ENCODE peak calls at places on chromosomes 1 and 21, in eight cellular contexts. Z is GM23338, Y is osteoblast, B is iPS DF 6.9, O is spleen, E is PC-9, V is lower lobe of right lung, R is endodermal cell. K is an unnamed sample. For H3K27me3, the result is how much of the 10 kb centered on the place peaks cover.

GRCh38 chr21:28445081-28445830 is 547.4 kb downstream of the LTN1 start:
- DNase-seq in Z (no peak), Y (no peak), B (no peak), O (no peak), E (no peak), V (no peak), R (no peak), K (no peak)

GRCh38 chr1:26945138-26945537 is 15.1 kb downstream of the KDF1 start:
- DNase-seq in Z (no peak), Y (no peak), B (no peak), O (peak), E (no peak), V (no peak), R (no peak), K (no peak)

GRCh38 chr1:169086603-169087455 is 19.7 kb upstream of the ATP1B1 start:
- DNase-seq in Z (no peak), Y (no peak), B (no peak), O (no peak), E (peak), V (no peak), R (no peak), K (no peak)

GRCh38 chr1:37892151-37893047 is 33.0 kb upstream of the MTF1 start:
- DNase-seq in Z (no peak), Y (peak), B (no peak), O (no peak), E (no peak), V (no peak), R (no peak), K (no peak)

GRCh38 chr21:38950388-38951094 is 144.8 kb downstream of the ETS2 start:
- DNase-seq in Z (no peak), Y (no peak), B (no peak), O (no peak), E (no peak), V (no peak), R (no peak), K (no peak)

GRCh38 chr1:25729774-25730173 is 70.2 kb upstream of the SELENON start:
- DNase-seq in Z (no peak), Y (no peak), B (no peak), O (no peak), E (no peak), V (no peak), R (no peak), K (peak)

GRCh38 chr1:178192686-178193085 is 98.8 kb downstream of the RASAL2 start:
- DNase-seq in Z (no peak), Y (peak), B (no peak), O (no peak), E (peak), V (no peak), R (no peak), K (no peak)

GRCh38 chr1:16984717-16985116 is 4.3 kb upstream of the MFAP2 start:
- DNase-seq in Z (no peak), Y (peak), B (no peak), O (no peak), E (peak), V (peak), R (no peak), K (peak)

GRCh38 chr1:44609412-44609767 is 64.9 kb downstream of the TMEM53 start:
- DNase-seq in Z (peak), Y (peak), B (no peak), O (no peak), E (no peak), V (no peak), R (peak), K (peak)

GRCh38 chr1:31773861-31774260 is 9.7 kb upstream of the ADGRB2 start:
- DNase-seq in Z (no peak), Y (no peak), B (no peak), O (no peak), E (no peak), V (no peak), R (no peak), K (no peak)

GRCh38 chr21:46559291-46559983 is 45.4 kb downstream of the S100B start:
- DNase-seq in Z (no peak), Y (peak), B (no peak), O (no peak), E (no peak), V (no peak), R (no peak), K (peak)

GRCh38 chr1:20602851-20603450 is 14.1 kb downstream of the CDA start:
- DNase-seq in Z (no peak), Y (no peak), B (no peak), O (no peak), E (peak), V (no peak), R (no peak), K (no peak)

GRCh38 chr1:238647877-238648276 is 738.5 kb upstream of the CHRM3 start:
- DNase-seq in Z (peak), Y (peak), B (peak), O (no peak), E (peak), V (no peak), R (peak), K (peak)

GRCh38 chr1:227546055-227546454 is 17.3 kb upstream of the ZNF678 start:
- DNase-seq in Z (no peak), Y (no peak), B (no peak), O (peak), E (no peak), V (no peak), R (peak), K (no peak)

GRCh38 chr1:16019580-16020277 is 1.9 kb upstream of the HSPB7 start:
- DNase-seq in Z (no peak), Y (peak), B (no peak), O (no peak), E (no peak), V (no peak), R (no peak), K (peak)

GRCh38 chr21:41832230-41833137 is 46.7 kb downstream of the PRDM15 start:
- DNase-seq in Z (no peak), Y (no peak), B (no peak), O (peak), E (no peak), V (no peak), R (no peak), K (peak)

GRCh38 chr21:38254970-38255369 is 1.8 kb upstream of the KCNJ15 start:
- DNase-seq in Z (no peak), Y (no peak), B (no peak), O (no peak), E (no peak), V (no peak), R (no peak), K (no peak)

GRCh38 chr1:79839882-79840281 is 833.4 kb upstream of the ADGRL4 start:
- DNase-seq in Z (no peak), Y (no peak), B (no peak), O (no peak), E (no peak), V (no peak), R (no peak), K (no peak)

GRCh38 chr1:63454269-63454668 is 68.8 kb downstream of the ITGB3BP start:
- DNase-seq in Z (peak), Y (no peak), B (no peak), O (no peak), E (no peak), V (no peak), R (no peak), K (no peak)

GRCh38 chr1:9874959-9875635 is 35.0 kb downstream of the CTNNBIP1 start:
- DNase-seq in Z (peak), Y (peak), B (peak), O (peak), E (peak), V (peak), R (peak), K (peak)

GRCh38 chr1:203668401-203668800 is 41.8 kb downstream of the ATP2B4 start:
- DNase-seq in Z (no peak), Y (no peak), B (no peak), O (no peak), E (no peak), V (no peak), R (no peak), K (no peak)

GRCh38 chr1:169488157-169488556 is 2.4 kb upstream of the SLC19A2 start:
- DNase-seq in Z (no peak), Y (no peak), B (no peak), O (no peak), E (no peak), V (no peak), R (no peak), K (no peak)

GRCh38 chr21:34817821-34818662 is 149.2 kb downstream of the CLIC6 start:
- DNase-seq in Z (no peak), Y (no peak), B (no peak), O (no peak), E (no peak), V (no peak), R (no peak), K (no peak)

GRCh38 chr1:101128211-101128727 is 102.7 kb upstream of the DPH5 start:
- DNase-seq in Z (peak), Y (no peak), B (no peak), O (no peak), E (no peak), V (no peak), R (peak), K (no peak)

GRCh38 chr21:41509206-41509496 is 1.2 kb upstream of the TMPRSS2 start:
- DNase-seq in Z (no peak), Y (no peak), B (no peak), O (no peak), E (no peak), V (no peak), R (no peak), K (no peak)

GRCh38 chr1:47229031-47229831 is 2.8 kb downstream of the TAL1 start:
- DNase-seq in Z (peak), Y (peak), B (no peak), O (no peak), E (no peak), V (no peak), R (peak), K (peak)

GRCh38 chr1:146032613-146033219 is 11.2 kb upstream of the HJV start:
- DNase-seq in Z (peak), Y (peak), B (no peak), O (no peak), E (no peak), V (no peak), R (no peak), K (no peak)

GRCh38 chr1:89735449-89735848 is 85.4 kb upstream of the LRRC8D start:
- DNase-seq in Z (no peak), Y (no peak), B (no peak), O (no peak), E (no peak), V (no peak), R (no peak), K (no peak)

GRCh38 chr1:33306061-33306460 is 14.8 kb downstream of the A3GALT2 start:
- DNase-seq in Z (no peak), Y (peak), B (no peak), O (peak), E (no peak), V (no peak), R (no peak), K (no peak)

GRCh38 chr1:33310702-33311101 is 10.2 kb downstream of the A3GALT2 start:
- DNase-seq in Z (no peak), Y (peak), B (no peak), O (peak), E (no peak), V (no peak), R (no peak), K (no peak)

GRCh38 chr1:33307494-33307864 is 13.4 kb downstream of the A3GALT2 start:
- DNase-seq in Z (no peak), Y (peak), B (no peak), O (no peak), E (no peak), V (no peak), R (no peak), K (no peak)

GRCh38 chr1:33305016-33305415 is 15.9 kb downstream of the A3GALT2 start:
- DNase-seq in Z (no peak), Y (peak), B (no peak), O (peak), E (no peak), V (no peak), R (no peak), K (no peak)

DNA sequence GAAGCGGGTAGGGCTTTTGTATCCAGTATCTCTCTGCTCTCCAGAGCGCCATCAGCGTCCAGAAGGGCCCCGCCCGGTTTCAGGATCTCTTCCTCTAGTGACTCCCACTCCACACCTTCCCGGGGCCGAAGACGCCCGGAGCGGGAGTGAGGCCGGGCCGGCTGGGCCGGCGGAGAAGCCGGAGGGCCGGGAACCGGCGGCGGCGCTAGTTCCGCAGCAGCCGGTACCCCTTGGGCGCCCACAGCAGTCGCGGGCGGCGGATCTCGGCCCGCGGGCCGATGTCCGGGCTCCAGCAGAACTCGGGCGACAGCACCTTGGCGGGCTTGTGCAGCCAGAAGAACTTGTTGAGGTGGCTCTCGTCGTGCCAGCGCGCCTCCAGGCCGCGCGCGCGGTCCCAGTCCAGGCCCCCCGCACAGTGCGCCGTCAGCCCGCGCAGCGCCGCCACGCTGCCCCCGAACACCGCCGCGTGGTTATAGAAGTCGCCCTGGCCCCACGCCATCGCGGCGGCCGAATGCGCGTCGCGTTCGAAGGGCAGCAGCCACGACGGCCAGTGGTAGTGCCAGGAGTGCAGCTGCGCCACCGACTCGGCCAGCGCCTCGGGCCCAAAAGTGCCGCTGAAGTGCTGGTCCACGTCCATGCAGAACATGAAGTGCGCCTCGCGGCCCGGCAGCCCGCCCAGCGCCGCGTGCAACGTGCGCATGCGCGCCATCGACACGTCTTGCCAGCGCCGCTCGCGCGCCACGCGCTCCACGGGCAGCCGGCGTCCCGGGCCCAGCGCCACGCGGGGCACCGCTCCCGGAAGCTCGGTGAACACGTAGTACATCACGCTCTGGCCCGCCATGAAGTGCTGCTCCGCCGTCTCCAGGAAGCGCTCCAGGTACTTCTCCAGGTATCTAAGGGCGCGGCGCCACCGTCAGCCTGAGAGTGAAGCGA is 14.1 kb downstream of the A3GALT2 start:
- DNase-seq in Z (peak), Y (peak), B (no peak), O (peak), E (no peak), V (peak), R (peak), K (peak)
- H3K4me3 ChIP-seq in Z (peak), Y (peak), B (peak), O (peak), E (no peak), V (peak), R (no peak), K (peak)

GRCh38 chr1:18093646-18094045 is 14.0 kb upstream of the IGSF21 start:
- DNase-seq in Z (no peak), Y (no peak), B (no peak), O (no peak), E (no peak), V (no peak), R (no peak), K (no peak)

GRCh38 chr1:18090636-18091035 is 17.0 kb upstream of the IGSF21 start:
- DNase-seq in Z (peak), Y (no peak), B (no peak), O (no peak), E (no peak), V (no peak), R (peak), K (peak)

GRCh38 chr1:18093193-18093592 is 14.4 kb upstream of the IGSF21 start:
- DNase-seq in Z (no peak), Y (peak), B (no peak), O (no peak), E (no peak), V (no peak), R (peak), K (peak)

GRCh38 chr1:18094096-18094495 is 13.5 kb upstream of the IGSF21 start:
- DNase-seq in Z (no peak), Y (no peak), B (no peak), O (no peak), E (no peak), V (no peak), R (no peak), K (no peak)

GRCh38 chr1:18091660-18092446 is 15.7 kb upstream of the IGSF21 start:
- DNase-seq in Z (no peak), Y (peak), B (no peak), O (no peak), E (no peak), V (no peak), R (peak), K (no peak)
- H3K27me3 ChIP-seq in Z (under half), Y (under half), B (under half), O (under half), E (under half), V (under half), R (under half), K (under half)

GRCh38 chr1:54356680-54357147 is 49.5 kb downstream of the SSBP3 start:
- DNase-seq in Z (no peak), Y (no peak), B (no peak), O (no peak), E (no peak), V (no peak), R (no peak), K (no peak)
- H3K4me3 ChIP-seq in Z (no peak), Y (no peak), B (no peak), O (peak), E (no peak), V (peak), R (peak), K (no peak)

GRCh38 chr1:3160647-3161046 is 91.6 kb downstream of the PRDM16 start:
- DNase-seq in Z (no peak), Y (no peak), B (no peak), O (no peak), E (no peak), V (no peak), R (no peak), K (no peak)
- H3K27me3 ChIP-seq in Z (under half), Y (under half), B (under half), O (under half), E (half or more), V (under half), R (under half), K (under half)

DNA sequence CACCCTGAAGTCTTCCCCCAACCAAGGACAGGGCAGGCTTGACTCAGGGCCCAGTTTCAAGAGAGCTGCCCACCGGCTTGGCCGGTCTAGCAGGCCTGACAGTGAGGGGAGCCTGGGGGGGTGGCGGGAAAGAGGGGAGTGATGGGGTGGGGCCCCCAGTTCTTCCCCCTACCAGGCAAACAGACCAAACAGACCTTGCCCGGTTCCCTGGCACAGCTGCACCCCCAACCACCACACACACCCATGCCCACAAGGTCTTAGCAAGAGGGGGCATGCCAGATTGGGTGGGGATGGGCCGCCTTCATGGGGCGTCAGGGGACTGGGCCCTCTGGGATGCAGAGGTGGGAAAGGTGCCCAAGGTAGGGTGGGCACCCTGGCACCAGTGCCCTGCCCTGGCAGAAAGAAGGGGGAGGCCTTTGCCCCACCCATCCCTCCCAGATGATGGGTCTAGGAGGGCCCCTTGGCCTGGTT is 8.9 kb downstream of the ZBTB7B start:
- DNase-seq in Z (no peak), Y (peak), B (no peak), O (peak), E (no peak), V (no peak), R (no peak), K (no peak)
- H3K4me3 ChIP-seq in Z (no peak), Y (no peak), B (no peak), O (no peak), E (no peak), V (no peak), R (no peak), K (no peak)

GRCh38 chr1:1955651-1956094 is 36.6 kb upstream of the TMEM52 start:
- DNase-seq in Z (no peak), Y (no peak), B (no peak), O (no peak), E (no peak), V (no peak), R (no peak), K (peak)
- H3K27me3 ChIP-seq in Z (under half), Y (under half), B (under half), O (under half), E (half or more), V (under half), R (under half), K (under half)

GRCh38 chr1:108961198-108961597 is 2.1 kb downstream of the CLCC1 start:
- DNase-seq in Z (no peak), Y (no peak), B (no peak), O (no peak), E (peak), V (no peak), R (no peak), K (no peak)

GRCh38 chr1:108960719-108961118 is 2.6 kb downstream of the CLCC1 start:
- DNase-seq in Z (no peak), Y (no peak), B (no peak), O (no peak), E (no peak), V (no peak), R (no peak), K (no peak)

GRCh38 chr1:108955881-108956280 is 7.4 kb downstream of the CLCC1 start:
- DNase-seq in Z (no peak), Y (no peak), B (no peak), O (no peak), E (no peak), V (no peak), R (no peak), K (no peak)

GRCh38 chr1:108955111-108955510 is 8.2 kb downstream of the CLCC1 start:
- DNase-seq in Z (no peak), Y (no peak), B (no peak), O (no peak), E (no peak), V (no peak), R (no peak), K (no peak)

DNA sequence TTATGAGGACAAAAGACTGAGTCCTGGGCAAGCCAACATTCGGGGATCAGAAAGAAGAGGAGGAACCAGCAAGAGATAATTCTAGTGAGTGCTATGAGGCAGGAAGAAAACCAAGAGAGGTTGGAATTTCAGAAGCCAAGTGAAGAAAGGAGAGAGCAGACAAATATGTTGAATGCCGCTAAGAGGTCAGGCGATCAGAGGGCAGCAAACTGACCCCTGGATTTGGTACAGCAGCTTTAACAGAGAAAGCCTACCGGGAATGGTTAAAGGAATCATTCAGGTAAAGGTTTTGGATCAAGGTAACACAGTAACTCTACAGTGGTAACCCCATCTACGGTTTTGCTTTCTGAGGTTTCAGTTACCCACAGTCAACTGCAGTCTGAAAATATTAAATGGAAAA is 5.4 kb downstream of the CLCC1 start:
- DNase-seq in Z (no peak), Y (no peak), B (no peak), O (no peak), E (no peak), V (no peak), R (no peak), K (no peak)
- H3K4me3 ChIP-seq in Z (no peak), Y (no peak), B (no peak), O (no peak), E (no peak), V (no peak), R (no peak), K (no peak)

DNA sequence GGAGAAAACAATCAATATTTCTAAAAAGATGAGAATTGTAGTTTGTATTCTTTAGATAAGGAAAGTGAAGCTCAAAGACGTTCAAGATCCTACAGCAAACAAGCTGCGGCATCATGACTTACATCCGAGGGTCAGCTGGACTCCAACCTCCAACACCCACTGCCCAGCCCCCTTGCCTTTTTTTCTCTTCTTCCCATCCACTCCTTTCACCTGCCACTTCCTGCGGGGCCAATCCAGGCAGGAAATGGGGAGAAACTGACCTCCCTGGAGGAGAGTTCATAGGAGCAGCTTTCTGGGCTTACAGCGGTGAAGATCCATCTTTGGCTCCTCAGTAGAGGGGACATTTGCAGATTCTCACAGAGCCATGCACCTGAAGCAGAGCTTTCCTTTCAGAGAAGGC is 361.5 kb downstream of the PTPRU start:
- DNase-seq in Z (no peak), Y (no peak), B (no peak), O (no peak), E (no peak), V (no peak), R (peak), K (no peak)
- H3K27me3 ChIP-seq in Z (under half), Y (under half), B (under half), O (under half), E (under half), V (under half), R (under half), K (under half)

K was measured in H7.